ENCODE peak calls at places on chromosomes 6 and 20, in eight cellular contexts. X is cardiac muscle cell, T is lung, I is neural progenitor cell, P is colonic mucosa, O is MM.1S, V is ovary, C is upper lobe of left lung. R is an unnamed sample.

GRCh38 chr6:87993331-87993730 is 54.3 kb upstream of the SPACA1 start:
- DNase-seq in T (no peak), I (no peak), V (no peak), P (no peak), C (no peak), O (no peak), X (no peak), R (no peak)

GRCh38 chr6:120951258-120951657 is 383.0 kb downstream of the TBC1D32 start:
- DNase-seq in X (no peak), V (no peak), T (no peak), O (no peak), P (no peak), I (no peak), C (no peak), R (no peak)

GRCh38 chr20:46286977-46287376 is 21.3 kb downstream of the CDH22 start:
- DNase-seq in P (no peak), T (no peak), C (no peak), I (no peak), O (no peak), V (no peak), X (no peak), R (no peak)

GRCh38 chr20:17315491-17316231 is 88.8 kb downstream of the PCSK2 start:
- DNase-seq in I (no peak), P (no peak), O (no peak), C (no peak), X (no peak), T (no peak), V (no peak), R (no peak)

GRCh38 chr20:6768228-6769185 is 1.0 kb downstream of the BMP2 start:
- DNase-seq in X (peak), O (no peak), T (peak), C (peak), P (peak), V (peak), I (peak), R (peak)

GRCh38 chr6:2658788-2659187 is 91.9 kb downstream of the MYLK4 start:
- DNase-seq in C (no peak), X (peak), T (no peak), O (no peak), I (no peak), V (no peak), P (no peak), R (peak)

GRCh38 chr6:53673138-53673801 is 7.7 kb upstream of the KLHL31 start:
- DNase-seq in C (no peak), I (no peak), X (peak), O (no peak), V (no peak), T (no peak), P (no peak), R (peak)

GRCh38 chr20:56628015-56628872 is 862 bp upstream of the TFAP2C start:
- DNase-seq in P (peak), T (no peak), C (peak), X (peak), O (peak), I (peak), V (no peak), R (peak)

GRCh38 chr6:45420083-45420908 is 42.6 kb upstream of the SUPT3H start:
- DNase-seq in V (peak), O (peak), X (peak), I (peak), P (peak), C (peak), T (no peak), R (no peak)

GRCh38 chr6:142361765-142362540 is 60.1 kb downstream of the ADGRG6 start:
- DNase-seq in V (no peak), I (no peak), O (no peak), X (peak), C (no peak), T (no peak), P (no peak), R (no peak)

GRCh38 chr6:25278914-25279747 is at the start of gene CARMIL1:
- DNase-seq in O (peak), V (peak), C (peak), T (peak), I (peak), P (peak), X (peak), R (peak)

GRCh38 chr6:42333622-42334021 is 116.0 kb upstream of the MRPS10 start:
- DNase-seq in O (no peak), X (no peak), P (no peak), I (no peak), V (no peak), C (peak), T (no peak), R (no peak)

GRCh38 chr6:48027704-48028435 is 83.1 kb downstream of the PTCHD4 start:
- DNase-seq in V (no peak), O (no peak), C (no peak), P (no peak), X (no peak), T (no peak), I (no peak), R (no peak)

GRCh38 chr6:41442800-41443501 is 103.2 kb upstream of the FOXP4 start:
- DNase-seq in T (no peak), I (peak), C (peak), V (peak), P (peak), O (no peak), X (peak), R (no peak)

GRCh38 chr6:33513213-33513612 is 58.8 kb downstream of the ZBTB9 start:
- DNase-seq in X (no peak), P (no peak), I (peak), O (no peak), T (no peak), C (no peak), V (no peak), R (no peak)

GRCh38 chr6:22433745-22434144 is 135.6 kb upstream of the HDGFL1 start:
- DNase-seq in O (no peak), X (no peak), V (no peak), P (no peak), T (no peak), I (no peak), C (no peak), R (no peak)

GRCh38 chr20:47256665-47257236 is 99.7 kb downstream of the ZMYND8 start:
- DNase-seq in O (no peak), T (no peak), V (no peak), C (no peak), I (no peak), P (no peak), X (no peak), R (no peak)

GRCh38 chr20:33812673-33813462 is 1.7 kb downstream of the CHMP4B start:
- DNase-seq in T (no peak), X (no peak), C (no peak), I (peak), O (peak), P (peak), V (no peak), R (peak)

GRCh38 chr6:24547243-24547642 is 52.5 kb downstream of the ALDH5A1 start:
- DNase-seq in I (peak), T (no peak), X (peak), O (no peak), C (no peak), P (no peak), V (no peak), R (no peak)

GRCh38 chr6:144932621-144933020 is 647.5 kb downstream of the UTRN start:
- DNase-seq in V (no peak), O (no peak), C (no peak), X (no peak), I (no peak), P (no peak), T (no peak), R (no peak)

GRCh38 chr20:49635829-49636228 is 67.9 kb upstream of the PTGIS start:
- DNase-seq in X (no peak), C (no peak), V (no peak), I (no peak), P (no peak), O (no peak), T (no peak), R (no peak)

GRCh38 chr20:63011798-63012197 is 5.0 kb upstream of the BHLHE23 start:
- DNase-seq in O (no peak), T (no peak), X (no peak), P (no peak), I (no peak), V (no peak), C (no peak), R (no peak)

GRCh38 chr6:69818223-69818930 is 21.6 kb upstream of the LMBRD1 start:
- DNase-seq in X (no peak), V (no peak), I (no peak), P (no peak), O (no peak), C (no peak), T (no peak), R (no peak)

GRCh38 chr6:158174514-158174913 is 6.4 kb downstream of the GTF2H5 start:
- DNase-seq in X (peak), V (no peak), C (no peak), O (no peak), I (no peak), T (no peak), P (no peak), R (no peak)

GRCh38 chr6:105211831-105212230 is 32.0 kb upstream of the POPDC3 start:
- DNase-seq in X (no peak), O (no peak), P (no peak), T (no peak), V (no peak), I (no peak), C (no peak), R (peak)

GRCh38 chr6:154872605-154873004 is 122.5 kb upstream of the TIAM2 start:
- DNase-seq in O (no peak), X (no peak), V (no peak), C (no peak), P (no peak), T (no peak), I (peak), R (no peak)

GRCh38 chr6:137304020-137304780 is 85.0 kb upstream of the IFNGR1 start:
- DNase-seq in P (no peak), I (no peak), X (no peak), C (no peak), T (no peak), V (no peak), O (no peak), R (no peak)

GRCh38 chr6:15443119-15443518 is 197.2 kb downstream of the JARID2 start:
- DNase-seq in C (no peak), P (no peak), X (peak), T (no peak), I (no peak), V (no peak), O (no peak), R (peak)

GRCh38 chr20:24610341-24611115 is 141.1 kb downstream of the SYNDIG1 start:
- DNase-seq in V (no peak), O (no peak), T (no peak), I (peak), P (no peak), X (no peak), C (no peak), R (peak)

GRCh38 chr6:16999486-17000436 is 102.1 kb upstream of the STMND1 start:
- DNase-seq in O (no peak), V (no peak), C (no peak), I (no peak), X (peak), P (no peak), T (no peak), R (peak)

GRCh38 chr20:1617055-1617454 is 2.8 kb downstream of the SIRPB1 start:
- DNase-seq in V (no peak), O (no peak), T (no peak), P (no peak), I (no peak), C (no peak), X (peak), R (no peak)

GRCh38 chr6:117514655-117515054 is 32.2 kb downstream of the DCBLD1 start:
- DNase-seq in X (no peak), P (no peak), V (no peak), I (no peak), C (no peak), T (no peak), O (no peak), R (no peak)

GRCh38 chr6:73290435-73290834 is 27.4 kb upstream of the KHDC1 start:
- DNase-seq in X (no peak), I (no peak), P (no peak), V (no peak), C (no peak), O (no peak), T (no peak), R (no peak)

GRCh38 chr20:4683261-4683660 is 38.4 kb upstream of the PRND start:
- DNase-seq in I (no peak), C (no peak), T (no peak), V (no peak), X (no peak), P (no peak), O (no peak), R (no peak)

GRCh38 chr20:58772786-58773185 is 77.9 kb downstream of the GNAS-AS1 start:
- DNase-seq in T (no peak), V (no peak), C (no peak), P (no peak), X (no peak), O (no peak), I (no peak), R (no peak)

GRCh38 chr20:25250508-25250907 is 2.6 kb downstream of the PYGB start:
- DNase-seq in P (peak), T (no peak), O (no peak), X (no peak), I (no peak), C (no peak), V (no peak), R (peak)

GRCh38 chr20:12723811-12724210 is 285.0 kb upstream of the SPTLC3 start:
- DNase-seq in P (no peak), X (no peak), I (no peak), O (no peak), T (no peak), V (no peak), C (no peak), R (no peak)

GRCh38 chr20:14336667-14337066 is 745 bp downstream of the FLRT3 start:
- DNase-seq in O (peak), X (peak), P (no peak), V (no peak), C (no peak), T (no peak), I (peak), R (peak)

GRCh38 chr6:89281779-89282246 is 33.3 kb downstream of the GABRR2 start:
- DNase-seq in O (no peak), C (peak), X (peak), I (peak), T (peak), V (no peak), P (peak), R (peak)
- H3K27ac ChIP-seq in O (no peak), C (no peak), X (no peak), I (no peak), T (no peak), V (no peak), P (no peak), R (no peak)

GRCh38 chr20:41467690-41468089 is 101.1 kb upstream of the EMILIN3 start:
- DNase-seq in O (no peak), X (no peak), P (no peak), C (no peak), T (no peak), V (no peak), I (no peak), R (peak)

GRCh38 chr20:41470362-41471095 is 103.9 kb upstream of the EMILIN3 start:
- DNase-seq in O (no peak), P (no peak), V (no peak), X (no peak), T (no peak), I (no peak), C (no peak), R (no peak)

GRCh38 chr20:41468994-41469600 is 102.5 kb upstream of the EMILIN3 start:
- DNase-seq in X (peak), O (no peak), C (no peak), P (no peak), T (no peak), V (no peak), I (no peak), R (no peak)

GRCh38 chr20:41469868-41470267 is 103.2 kb upstream of the EMILIN3 start:
- DNase-seq in P (no peak), V (no peak), C (no peak), X (no peak), O (no peak), T (no peak), I (no peak), R (no peak)

DNA sequence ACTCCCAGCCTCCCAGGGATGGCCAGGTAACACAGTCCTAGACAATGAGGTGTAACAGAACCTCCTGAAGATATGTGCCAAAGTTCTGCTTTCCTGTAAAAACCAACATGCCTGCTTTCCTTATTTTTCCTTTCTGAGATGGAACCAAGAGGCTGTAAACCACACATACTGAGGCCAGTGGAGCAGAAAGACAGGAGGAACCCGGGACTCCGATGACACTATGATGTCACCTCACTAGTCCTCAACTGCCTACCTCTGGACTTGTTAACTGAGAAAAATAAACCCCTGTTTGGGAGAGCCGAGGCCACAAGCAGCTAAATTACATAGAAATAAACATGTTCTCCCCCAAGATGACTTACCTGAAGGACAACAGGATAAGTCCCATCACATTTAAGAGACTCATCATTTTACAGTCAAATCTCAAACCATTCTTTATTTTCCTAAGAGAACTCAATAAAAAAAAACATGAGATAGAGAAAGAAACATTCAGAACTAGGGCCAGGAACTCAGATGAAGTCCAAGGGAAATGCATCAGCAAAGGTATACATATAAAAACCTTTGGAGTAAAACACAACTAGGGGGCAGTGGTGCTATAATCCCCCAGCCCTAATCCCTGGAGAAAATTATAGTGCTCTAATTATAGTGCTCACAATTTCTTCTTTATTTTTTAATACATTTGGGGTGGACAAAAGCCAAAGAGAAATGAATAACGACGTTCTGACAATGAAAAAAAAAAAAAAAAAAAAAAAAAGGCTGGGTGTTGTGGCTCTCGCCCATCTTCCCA is 100.4 kb upstream of the EMILIN3 start:
- DNase-seq in P (no peak), V (no peak), C (no peak), T (no peak), O (no peak), X (no peak), I (no peak), R (no peak)
- TF ChIP-seq CTCF in P (no peak), V (no peak), C (no peak), T (no peak), O (no peak), X (no peak), I (peak), R (no peak)

GRCh38 chr6:10401004-10401536 is 13.8 kb downstream of the TFAP2A start:
- DNase-seq in T (no peak), O (no peak), V (no peak), X (no peak), P (no peak), C (no peak), I (no peak), R (no peak)
- H3K27ac ChIP-seq in T (no peak), O (no peak), V (no peak), X (no peak), P (no peak), C (no peak), I (no peak), R (peak)

GRCh38 chr6:68473433-68474210 is 161.5 kb upstream of the ADGRB3 start:
- DNase-seq in O (no peak), I (no peak), X (no peak), C (no peak), T (no peak), V (no peak), P (no peak), R (no peak)

GRCh38 chr6:68468244-68468884 is 166.7 kb upstream of the ADGRB3 start:
- DNase-seq in P (no peak), C (no peak), X (peak), I (no peak), V (no peak), T (no peak), O (no peak), R (no peak)
- TF ChIP-seq CTCF in P (no peak), C (no peak), X (no peak), I (peak), V (no peak), T (no peak), O (no peak), R (no peak)

GRCh38 chr6:52532457-52532856 is 44.4 kb downstream of the TRAM2 start:
- DNase-seq in V (no peak), C (no peak), T (no peak), X (no peak), I (no peak), P (no peak), O (no peak), R (no peak)
- H3K27ac ChIP-seq in V (no peak), C (no peak), T (no peak), X (no peak), I (no peak), P (no peak), O (peak), R (no peak)

DNA sequence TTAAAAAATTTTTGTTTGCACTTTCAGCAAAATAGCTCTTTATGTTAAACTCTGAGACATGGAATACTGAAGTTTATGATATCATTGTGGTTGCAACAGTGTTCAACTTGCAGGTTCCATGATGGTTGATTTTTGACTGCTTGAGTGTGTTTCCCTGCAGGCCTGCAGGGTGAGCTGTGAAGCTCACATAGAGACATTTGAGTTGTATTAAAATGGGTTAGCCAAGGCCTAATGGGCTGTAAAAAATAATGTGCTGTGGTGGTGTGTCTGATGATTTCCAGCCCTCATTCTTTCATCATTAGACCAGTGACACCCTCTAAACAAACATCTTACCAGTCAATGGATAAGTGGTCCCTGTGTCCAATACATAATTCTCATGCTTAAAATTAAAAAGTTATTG is 321.4 kb downstream of the FARS2 start:
- DNase-seq in X (no peak), C (no peak), O (no peak), V (no peak), I (no peak), T (no peak), P (no peak), R (no peak)
- TF ChIP-seq CTCF in X (no peak), C (no peak), O (no peak), V (no peak), I (peak), T (no peak), P (no peak), R (no peak)

DNA sequence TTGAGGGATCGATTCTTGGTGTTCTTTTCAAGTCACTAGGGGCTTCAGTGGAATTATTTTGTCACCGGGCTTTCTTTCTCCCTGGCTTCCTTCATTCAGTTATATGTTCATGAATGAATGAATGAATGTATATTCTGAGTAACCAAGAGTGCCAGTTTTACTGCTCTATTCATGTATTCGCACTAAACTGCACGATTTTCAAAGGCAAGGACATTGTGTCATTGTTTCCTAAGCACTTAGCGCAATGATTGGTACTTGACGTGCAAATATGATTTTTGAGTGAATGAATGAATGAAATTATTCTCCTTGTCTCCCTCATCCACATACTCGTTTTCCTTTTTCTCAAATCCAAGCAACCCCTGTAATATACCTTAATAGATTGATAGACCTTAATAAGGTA is 822 bp downstream of the AFG1L start:
- DNase-seq in O (no peak), C (no peak), I (no peak), V (no peak), X (no peak), T (no peak), P (no peak), R (no peak)
- H3K27ac ChIP-seq in O (peak), C (peak), I (no peak), V (no peak), X (peak), T (peak), P (peak), R (peak)

R was measured in RWPE1.